ENCODE peak calls at places on chromosome 10, in nine cellular contexts. One of them, this sample, is unnamed.

GRCh38 chr10:63273575-63273974 is 140.4 kb downstream of the NRBF2 start:
- DNase-seq in tibial nerve: no peak
- DNase-seq in sigmoid colon: no peak
- DNase-seq in suprapubic skin: no peak
- DNase-seq in HCT116: no peak
- DNase-seq in body of pancreas: no peak
- DNase-seq in uterus: no peak
- DNase-seq in heart left ventricle: no peak
- DNase-seq in lower leg skin: no peak
- DNase-seq in this sample: no peak

GRCh38 chr10:63083904-63084689 is 49.0 kb upstream of the NRBF2 start:
- DNase-seq in tibial nerve: peak
- DNase-seq in sigmoid colon: peak
- DNase-seq in suprapubic skin: no peak
- DNase-seq in HCT116: peak
- DNase-seq in body of pancreas: peak
- DNase-seq in uterus: peak
- DNase-seq in heart left ventricle: no peak
- DNase-seq in lower leg skin: peak
- DNase-seq in this sample: peak

GRCh38 chr10:73344267-73344666 is 14.4 kb downstream of the CFAP70 start:
- DNase-seq in tibial nerve: no peak
- DNase-seq in sigmoid colon: no peak
- DNase-seq in suprapubic skin: no peak
- DNase-seq in HCT116: no peak
- DNase-seq in body of pancreas: no peak
- DNase-seq in uterus: no peak
- DNase-seq in heart left ventricle: no peak
- DNase-seq in lower leg skin: no peak
- DNase-seq in this sample: no peak

GRCh38 chr10:48634198-48634983 is 29.5 kb upstream of the ARHGAP22 start:
- DNase-seq in tibial nerve: peak
- DNase-seq in sigmoid colon: peak
- DNase-seq in suprapubic skin: peak
- DNase-seq in HCT116: no peak
- DNase-seq in body of pancreas: no peak
- DNase-seq in uterus: no peak
- DNase-seq in heart left ventricle: peak
- DNase-seq in lower leg skin: peak
- DNase-seq in this sample: no peak

GRCh38 chr10:110989016-110989415 is 69.6 kb downstream of the SHOC2 start:
- DNase-seq in tibial nerve: no peak
- DNase-seq in sigmoid colon: no peak
- DNase-seq in suprapubic skin: no peak
- DNase-seq in HCT116: no peak
- DNase-seq in body of pancreas: no peak
- DNase-seq in uterus: no peak
- DNase-seq in heart left ventricle: no peak
- DNase-seq in lower leg skin: no peak
- DNase-seq in this sample: no peak

GRCh38 chr10:71708301-71708703 is 11.3 kb downstream of the C10orf105 start:
- DNase-seq in tibial nerve: peak
- DNase-seq in sigmoid colon: no peak
- DNase-seq in suprapubic skin: no peak
- DNase-seq in HCT116: no peak
- DNase-seq in body of pancreas: no peak
- DNase-seq in uterus: peak
- DNase-seq in heart left ventricle: peak
- DNase-seq in lower leg skin: no peak
- DNase-seq in this sample: peak

GRCh38 chr10:110158051-110159005 is 49.1 kb upstream of the MXI1 start:
- DNase-seq in tibial nerve: no peak
- DNase-seq in sigmoid colon: no peak
- DNase-seq in suprapubic skin: no peak
- DNase-seq in HCT116: no peak
- DNase-seq in body of pancreas: no peak
- DNase-seq in uterus: no peak
- DNase-seq in heart left ventricle: no peak
- DNase-seq in lower leg skin: no peak
- DNase-seq in this sample: no peak

GRCh38 chr10:87734987-87735827 is 75.5 kb downstream of the PAPSS2 start:
- DNase-seq in tibial nerve: peak
- DNase-seq in sigmoid colon: no peak
- DNase-seq in suprapubic skin: no peak
- DNase-seq in HCT116: peak
- DNase-seq in body of pancreas: peak
- DNase-seq in uterus: peak
- DNase-seq in heart left ventricle: no peak
- DNase-seq in lower leg skin: no peak
- DNase-seq in this sample: no peak

GRCh38 chr10:122239578-122240257 is 31.4 kb upstream of the BTBD16 start:
- DNase-seq in tibial nerve: peak
- DNase-seq in sigmoid colon: no peak
- DNase-seq in suprapubic skin: no peak
- DNase-seq in HCT116: no peak
- DNase-seq in body of pancreas: no peak
- DNase-seq in uterus: no peak
- DNase-seq in heart left ventricle: no peak
- DNase-seq in lower leg skin: no peak
- DNase-seq in this sample: no peak

GRCh38 chr10:3226960-3227724 is 54.6 kb upstream of the PITRM1 start:
- DNase-seq in tibial nerve: no peak
- DNase-seq in sigmoid colon: no peak
- DNase-seq in suprapubic skin: no peak
- DNase-seq in HCT116: peak
- DNase-seq in body of pancreas: no peak
- DNase-seq in uterus: no peak
- DNase-seq in heart left ventricle: no peak
- DNase-seq in lower leg skin: no peak
- DNase-seq in this sample: no peak

GRCh38 chr10:17548162-17548561 is 69.0 kb downstream of the HACD1 start:
- DNase-seq in tibial nerve: no peak
- DNase-seq in sigmoid colon: no peak
- DNase-seq in suprapubic skin: no peak
- DNase-seq in HCT116: no peak
- DNase-seq in body of pancreas: no peak
- DNase-seq in uterus: no peak
- DNase-seq in heart left ventricle: no peak
- DNase-seq in lower leg skin: no peak
- DNase-seq in this sample: no peak

GRCh38 chr10:70660722-70661121 is 11.6 kb upstream of the ADAMTS14 start:
- DNase-seq in tibial nerve: no peak
- DNase-seq in sigmoid colon: peak
- DNase-seq in suprapubic skin: peak
- DNase-seq in HCT116: no peak
- DNase-seq in body of pancreas: no peak
- DNase-seq in uterus: no peak
- DNase-seq in heart left ventricle: no peak
- DNase-seq in lower leg skin: no peak
- DNase-seq in this sample: no peak

GRCh38 chr10:49144021-49144720 is 10.3 kb upstream of the FAM170B start:
- DNase-seq in tibial nerve: no peak
- DNase-seq in sigmoid colon: no peak
- DNase-seq in suprapubic skin: no peak
- DNase-seq in HCT116: no peak
- DNase-seq in body of pancreas: no peak
- DNase-seq in uterus: no peak
- DNase-seq in heart left ventricle: no peak
- DNase-seq in lower leg skin: no peak
- DNase-seq in this sample: no peak

GRCh38 chr10:69180525-69181204 is 631 bp downstream of the SUPV3L1 start:
- DNase-seq in tibial nerve: no peak
- DNase-seq in sigmoid colon: no peak
- DNase-seq in suprapubic skin: no peak
- DNase-seq in HCT116: no peak
- DNase-seq in body of pancreas: no peak
- DNase-seq in uterus: no peak
- DNase-seq in heart left ventricle: no peak
- DNase-seq in lower leg skin: no peak
- DNase-seq in this sample: peak

GRCh38 chr10:29239569-29240472 is 49.0 kb upstream of the LYZL1 start:
- DNase-seq in tibial nerve: no peak
- DNase-seq in sigmoid colon: no peak
- DNase-seq in suprapubic skin: no peak
- DNase-seq in HCT116: peak
- DNase-seq in body of pancreas: no peak
- DNase-seq in uterus: no peak
- DNase-seq in heart left ventricle: no peak
- DNase-seq in lower leg skin: no peak
- DNase-seq in this sample: no peak
- TF ChIP-seq CTCF in tibial nerve: no peak
- TF ChIP-seq CTCF in sigmoid colon: no peak
- TF ChIP-seq CTCF in suprapubic skin: no peak
- TF ChIP-seq CTCF in HCT116: peak
- TF ChIP-seq CTCF in body of pancreas: no peak
- TF ChIP-seq CTCF in uterus: peak
- TF ChIP-seq CTCF in heart left ventricle: peak
- TF ChIP-seq CTCF in lower leg skin: no peak
- TF ChIP-seq CTCF in this sample: no peak

GRCh38 chr10:77713506-77714280 is 76.1 kb upstream of the KCNMA1 start:
- DNase-seq in tibial nerve: no peak
- DNase-seq in sigmoid colon: no peak
- DNase-seq in suprapubic skin: no peak
- DNase-seq in HCT116: no peak
- DNase-seq in body of pancreas: no peak
- DNase-seq in uterus: no peak
- DNase-seq in heart left ventricle: no peak
- DNase-seq in lower leg skin: no peak
- DNase-seq in this sample: no peak

GRCh38 chr10:77710081-77710551 is 72.5 kb upstream of the KCNMA1 start:
- DNase-seq in tibial nerve: no peak
- DNase-seq in sigmoid colon: no peak
- DNase-seq in suprapubic skin: no peak
- DNase-seq in HCT116: no peak
- DNase-seq in body of pancreas: no peak
- DNase-seq in uterus: no peak
- DNase-seq in heart left ventricle: no peak
- DNase-seq in lower leg skin: no peak
- DNase-seq in this sample: no peak

GRCh38 chr10:77710759-77711682 is 73.4 kb upstream of the KCNMA1 start:
- DNase-seq in tibial nerve: peak
- DNase-seq in sigmoid colon: peak
- DNase-seq in suprapubic skin: no peak
- DNase-seq in HCT116: peak
- DNase-seq in body of pancreas: peak
- DNase-seq in uterus: peak
- DNase-seq in heart left ventricle: peak
- DNase-seq in lower leg skin: peak
- DNase-seq in this sample: peak

GRCh38 chr10:77711683-77712049 is 74.1 kb upstream of the KCNMA1 start:
- DNase-seq in tibial nerve: no peak
- DNase-seq in sigmoid colon: no peak
- DNase-seq in suprapubic skin: no peak
- DNase-seq in HCT116: no peak
- DNase-seq in body of pancreas: no peak
- DNase-seq in uterus: no peak
- DNase-seq in heart left ventricle: no peak
- DNase-seq in lower leg skin: no peak
- DNase-seq in this sample: no peak

DNA sequence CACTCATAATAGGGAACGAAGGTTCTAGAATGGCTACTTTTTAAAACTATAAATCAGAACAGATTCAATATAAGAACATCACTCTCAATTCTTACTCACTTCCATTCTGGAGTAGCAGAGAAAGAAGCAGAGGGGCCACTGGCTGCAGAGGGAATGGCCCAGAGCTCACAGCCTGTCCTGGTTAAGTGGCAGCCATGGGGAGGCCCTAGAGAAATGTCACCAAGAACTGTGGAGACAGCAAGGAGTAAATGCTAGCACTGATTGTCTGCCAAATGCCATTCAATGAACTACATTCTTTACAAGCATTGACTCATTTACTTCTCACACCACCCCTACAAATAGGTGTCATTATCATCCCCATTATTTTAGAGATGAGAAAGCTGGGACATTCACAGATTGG is 74.6 kb upstream of the KCNMA1 start:
- DNase-seq in tibial nerve: no peak
- DNase-seq in sigmoid colon: no peak
- DNase-seq in suprapubic skin: no peak
- DNase-seq in HCT116: no peak
- DNase-seq in body of pancreas: no peak
- DNase-seq in uterus: no peak
- DNase-seq in heart left ventricle: no peak
- DNase-seq in lower leg skin: no peak
- DNase-seq in this sample: no peak
- TF ChIP-seq POLR2A in tibial nerve: no peak
- TF ChIP-seq POLR2A in sigmoid colon: no peak
- TF ChIP-seq POLR2A in suprapubic skin: no peak
- TF ChIP-seq POLR2A in HCT116: no peak
- TF ChIP-seq POLR2A in body of pancreas: no peak
- TF ChIP-seq POLR2A in uterus: no peak
- TF ChIP-seq POLR2A in heart left ventricle: no peak
- TF ChIP-seq POLR2A in lower leg skin: no peak
- TF ChIP-seq POLR2A in this sample: no peak

GRCh38 chr10:43785252-43785651 is 136.6 kb upstream of the ZNF32 start:
- DNase-seq in tibial nerve: no peak
- DNase-seq in sigmoid colon: no peak
- DNase-seq in suprapubic skin: no peak
- DNase-seq in HCT116: peak
- DNase-seq in body of pancreas: peak
- DNase-seq in uterus: no peak
- DNase-seq in heart left ventricle: no peak
- DNase-seq in lower leg skin: no peak
- DNase-seq in this sample: no peak
- TF ChIP-seq CTCF in tibial nerve: no peak
- TF ChIP-seq CTCF in sigmoid colon: no peak
- TF ChIP-seq CTCF in suprapubic skin: no peak
- TF ChIP-seq CTCF in HCT116: peak
- TF ChIP-seq CTCF in body of pancreas: no peak
- TF ChIP-seq CTCF in uterus: no peak
- TF ChIP-seq CTCF in heart left ventricle: peak
- TF ChIP-seq CTCF in lower leg skin: no peak
- TF ChIP-seq CTCF in this sample: no peak

GRCh38 chr10:102403115-102403514 is 7.6 kb downstream of the NFKB2 start:
- DNase-seq in tibial nerve: no peak
- DNase-seq in sigmoid colon: no peak
- DNase-seq in suprapubic skin: no peak
- DNase-seq in HCT116: no peak
- DNase-seq in body of pancreas: no peak
- DNase-seq in uterus: no peak
- DNase-seq in heart left ventricle: no peak
- DNase-seq in lower leg skin: no peak
- DNase-seq in this sample: no peak

GRCh38 chr10:102405108-102405561 is 9.6 kb downstream of the NFKB2 start:
- DNase-seq in tibial nerve: no peak
- DNase-seq in sigmoid colon: no peak
- DNase-seq in suprapubic skin: no peak
- DNase-seq in HCT116: no peak
- DNase-seq in body of pancreas: no peak
- DNase-seq in uterus: no peak
- DNase-seq in heart left ventricle: no peak
- DNase-seq in lower leg skin: no peak
- DNase-seq in this sample: no peak

GRCh38 chr10:102402512-102402896 is 7.0 kb downstream of the NFKB2 start:
- DNase-seq in tibial nerve: no peak
- DNase-seq in sigmoid colon: no peak
- DNase-seq in suprapubic skin: no peak
- DNase-seq in HCT116: no peak
- DNase-seq in body of pancreas: no peak
- DNase-seq in uterus: no peak
- DNase-seq in heart left ventricle: no peak
- DNase-seq in lower leg skin: no peak
- DNase-seq in this sample: no peak

GRCh38 chr10:102405632-102406031 is 10.1 kb downstream of the NFKB2 start:
- DNase-seq in tibial nerve: no peak
- DNase-seq in sigmoid colon: no peak
- DNase-seq in suprapubic skin: no peak
- DNase-seq in HCT116: no peak
- DNase-seq in body of pancreas: no peak
- DNase-seq in uterus: no peak
- DNase-seq in heart left ventricle: no peak
- DNase-seq in lower leg skin: no peak
- DNase-seq in this sample: no peak

GRCh38 chr10:102404361-102405107 is 9.0 kb downstream of the NFKB2 start:
- DNase-seq in tibial nerve: no peak
- DNase-seq in sigmoid colon: no peak
- DNase-seq in suprapubic skin: no peak
- DNase-seq in HCT116: no peak
- DNase-seq in body of pancreas: no peak
- DNase-seq in uterus: no peak
- DNase-seq in heart left ventricle: no peak
- DNase-seq in lower leg skin: no peak
- DNase-seq in this sample: no peak
- TF ChIP-seq POLR2A in tibial nerve: no peak
- TF ChIP-seq POLR2A in sigmoid colon: no peak
- TF ChIP-seq POLR2A in suprapubic skin: no peak
- TF ChIP-seq POLR2A in HCT116: no peak
- TF ChIP-seq POLR2A in body of pancreas: no peak
- TF ChIP-seq POLR2A in uterus: no peak
- TF ChIP-seq POLR2A in heart left ventricle: no peak
- TF ChIP-seq POLR2A in lower leg skin: no peak
- TF ChIP-seq POLR2A in this sample: no peak